ENCODE peak calls at places on chromosomes 11 and 22, in four cellular contexts. Q is GM12878, V is SK-N-SH, X is A549. O is an unnamed sample.

GRCh38 chr22:22167791-22168189 is 76.8 kb upstream of the VPREB1 start:
- DNase-seq in V (no peak), Q (peak; percentile 79), X (no peak), O (no peak)

GRCh38 chr22:17583151-17583550 is 19.9 kb downstream of the SLC25A18 start:
- DNase-seq in Q (no peak), V (no peak), X (no peak), O (no peak)

GRCh38 chr11:61685611-61685955 is 5.4 kb downstream of the DAGLA start:
- DNase-seq in Q (no peak), X (no peak), V (no peak), O (no peak)

GRCh38 chr11:63560506-63561179 is 2.5 kb downstream of the PLAAT2 start:
- DNase-seq in Q (no peak), V (no peak), X (no peak), O (no peak)

GRCh38 chr22:46366801-46367706 is 31.5 kb downstream of the TRMU start:
- DNase-seq in Q (no peak), X (no peak), V (no peak), O (no peak)

GRCh38 chr11:35825386-35825785 is 118.5 kb upstream of the LDLRAD3 start:
- DNase-seq in X (no peak), V (no peak), Q (no peak), O (no peak)

GRCh38 chr11:63769719-63770443 is 1.3 kb upstream of the ZFTA start:
- DNase-seq in X (no peak), V (no peak), Q (no peak), O (no peak)

GRCh38 chr11:12019337-12019736 is 10.9 kb upstream of the DKK3 start:
- DNase-seq in X (no peak), V (no peak), Q (no peak), O (no peak)

GRCh38 chr11:94455861-94456260 is 37.8 kb downstream of the MRE11 start:
- DNase-seq in V (no peak), X (no peak), Q (no peak), O (no peak)

GRCh38 chr22:23533328-23533762 is 46.7 kb downstream of the IGLL1 start:
- DNase-seq in V (peak; percentile 84), X (peak; percentile 50), Q (no peak), O (peak; percentile 25)

GRCh38 chr11:30936476-30936875 is 350.3 kb upstream of the MPPED2 start:
- DNase-seq in Q (no peak), X (no peak), V (no peak), O (no peak)

GRCh38 chr11:100932474-100933100 is 197.0 kb downstream of the PGR start:
- DNase-seq in Q (no peak), V (peak; percentile 1), X (peak; percentile 17), O (no peak)

GRCh38 chr22:28105988-28106387 is 186.9 kb upstream of the PITPNB start:
- DNase-seq in X (no peak), Q (no peak), V (no peak), O (no peak)

GRCh38 chr11:3037041-3037944 is 19.9 kb downstream of the CARS1 start:
- DNase-seq in Q (no peak), X (peak; percentile 76), V (peak; percentile 83), O (peak; percentile 72)

GRCh38 chr11:113554531-113554930 is 79.3 kb upstream of the DRD2 start:
- DNase-seq in Q (no peak), X (no peak), V (no peak), O (no peak)

DNA sequence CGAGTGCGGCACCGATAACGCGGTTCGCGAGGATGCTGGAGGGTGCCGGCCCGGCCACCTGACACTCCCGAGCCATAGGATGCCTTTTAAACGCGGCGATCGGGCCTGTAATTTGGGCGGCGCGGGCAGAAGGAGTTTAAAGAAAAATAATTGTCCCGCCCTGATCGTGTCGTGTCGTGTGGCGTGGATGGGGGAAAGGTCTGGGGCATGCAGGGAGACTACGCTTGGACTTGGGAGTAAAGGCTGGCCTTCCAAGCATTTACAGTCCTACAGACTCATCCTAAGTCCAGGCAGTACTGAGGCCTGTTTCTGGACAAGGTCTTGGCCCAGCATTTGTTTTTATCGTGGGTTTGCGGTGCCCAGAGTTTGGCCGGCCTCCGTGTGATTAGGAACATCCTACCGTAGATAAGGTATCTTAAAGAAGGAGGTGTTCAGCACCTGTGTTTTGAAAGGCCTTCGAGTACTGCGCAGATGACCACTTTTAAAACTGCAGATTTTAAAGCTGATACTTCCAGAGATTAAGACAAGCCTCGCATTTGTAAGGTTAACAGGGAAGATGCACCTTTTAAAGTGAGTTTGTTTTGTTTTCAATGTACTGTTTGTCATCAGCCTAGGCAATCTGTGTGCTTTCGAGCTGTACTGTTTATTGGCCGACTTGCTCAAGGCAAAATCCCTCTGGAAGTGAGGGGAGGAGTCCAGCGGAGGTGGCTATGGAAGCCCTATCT is 1.5 kb downstream of the WEE1 start:
- DNase-seq in Q (no peak), V (peak; percentile 72), X (peak; percentile 75), O (no peak)
- TF ChIP-seq REST in Q (no peak), V (peak; percentile 32), X (no peak), O (no peak)

GRCh38 chr11:133491680-133492383 is 40.5 kb downstream of the OPCML start:
- DNase-seq in X (no peak), V (no peak), Q (no peak), O (no peak)
- TF ChIP-seq REST in X (no peak), V (no peak), Q (no peak), O (no peak)

GRCh38 chr11:110712643-110713468 is 619 bp upstream of the ARHGAP20 start:
- DNase-seq in Q (no peak), X (no peak), V (peak; percentile 69), O (peak; percentile 5)
- TF ChIP-seq REST in Q (no peak), X (no peak), V (no peak), O (no peak)

GRCh38 chr22:26975865-26976264 is 318.5 kb downstream of the MIAT start:
- DNase-seq in Q (no peak), X (no peak), V (no peak), O (no peak)

GRCh38 chr22:26979294-26979693 is 321.9 kb downstream of the MIAT start:
- DNase-seq in Q (no peak), X (no peak), V (no peak), O (no peak)

GRCh38 chr22:26974914-26975313 is 317.5 kb downstream of the MIAT start:
- DNase-seq in V (no peak), Q (no peak), X (no peak), O (no peak)

GRCh38 chr22:26975381-26975780 is 318.0 kb downstream of the MIAT start:
- DNase-seq in X (no peak), Q (no peak), V (no peak), O (no peak)

DNA sequence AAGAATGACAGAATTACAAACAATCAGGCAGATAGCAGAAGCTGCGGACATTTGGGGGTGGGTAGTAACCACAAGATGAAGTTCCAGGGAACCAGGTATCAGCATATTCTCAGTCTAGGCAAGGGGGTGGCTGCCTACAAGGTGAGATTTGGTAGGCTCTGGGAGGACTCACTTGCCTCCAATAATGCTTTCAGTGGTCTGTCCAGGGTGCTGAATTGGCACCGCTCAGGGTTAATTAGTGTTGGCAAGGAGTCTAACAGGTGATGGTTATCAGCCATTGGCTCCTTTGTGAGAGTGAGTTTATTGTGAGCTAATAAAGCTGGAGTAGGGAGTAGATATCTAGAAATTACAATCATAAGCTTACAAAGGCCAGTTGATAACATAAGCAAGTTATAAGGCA is 320.4 kb downstream of the MIAT start:
- DNase-seq in V (no peak), Q (no peak), X (no peak), O (no peak)
- TF ChIP-seq REST in V (peak; percentile 87), Q (peak; percentile 73), X (peak; percentile 80), O (peak; percentile 88)

DNA sequence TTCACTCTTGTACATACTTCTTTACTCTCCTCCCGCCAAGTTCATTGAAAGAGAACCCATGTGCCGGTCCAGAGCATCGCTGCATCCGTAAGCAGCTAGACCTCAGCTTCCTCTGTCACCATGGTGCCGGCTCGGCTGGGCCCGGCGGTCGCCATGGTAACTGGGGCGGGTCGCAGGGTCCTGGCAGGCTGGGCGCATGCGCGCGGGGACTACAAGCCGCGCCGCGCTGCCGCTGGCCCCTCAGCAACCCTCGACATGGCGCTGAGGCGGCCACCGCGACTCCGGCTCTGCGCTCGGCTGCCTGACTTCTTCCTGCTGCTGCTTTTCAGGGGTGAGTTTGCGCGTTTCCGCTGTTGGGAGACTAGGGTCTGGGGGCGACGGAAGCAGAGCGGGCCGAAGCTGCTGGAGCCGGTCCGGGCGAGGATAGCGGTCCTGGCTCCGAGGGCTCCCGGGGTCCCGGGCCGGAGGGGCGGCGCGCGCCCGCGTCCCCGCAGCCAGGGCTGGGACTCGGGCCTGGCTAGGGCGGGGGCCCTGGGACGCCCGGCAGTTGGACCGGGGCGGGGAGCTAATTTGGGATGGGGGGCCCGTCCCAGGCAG is at the start of gene JAM3:
- DNase-seq in X (peak; percentile 74), Q (peak; percentile 25), V (peak; percentile 100), O (peak; percentile 54)
- TF ChIP-seq REST in X (no peak), Q (no peak), V (no peak), O (no peak)

GRCh38 chr11:122523841-122524531 is 131.5 kb upstream of the UBASH3B start:
- DNase-seq in Q (no peak), X (no peak), V (peak; percentile 43), O (peak; percentile 61)
- TF ChIP-seq REST in Q (no peak), X (no peak), V (no peak), O (no peak)

GRCh38 chr11:118638726-118639125 is 31.3 kb downstream of the PHLDB1 start:
- DNase-seq in Q (no peak), V (no peak), X (no peak), O (no peak)
- TF ChIP-seq REST in Q (no peak), V (no peak), X (no peak), O (no peak)